ENCODE peak calls at places on chromosomes 7 and 10, in four cellular contexts. One of them, this sample, is unnamed.

GRCh38 chr7:38858281-38858884 is 50.6 kb downstream of the VPS41 start:
- DNase-seq in AG09309: no peak
- DNase-seq in AG04450: peak; percentile 33
- DNase-seq in NB4: no peak
- DNase-seq in this sample: no peak

GRCh38 chr7:37784015-37784414 is 64.4 kb upstream of the NME8 start:
- DNase-seq in AG09309: no peak
- DNase-seq in NB4: no peak
- DNase-seq in AG04450: no peak
- DNase-seq in this sample: no peak

GRCh38 chr7:14821757-14822480 is 80.6 kb downstream of the DGKB start:
- DNase-seq in NB4: no peak
- DNase-seq in AG04450: no peak
- DNase-seq in AG09309: no peak
- DNase-seq in this sample: no peak

GRCh38 chr7:143511593-143512047 is 33.9 kb downstream of the TAS2R41 start:
- DNase-seq in AG09309: no peak
- DNase-seq in AG04450: no peak
- DNase-seq in NB4: no peak
- DNase-seq in this sample: no peak

GRCh38 chr7:128389085-128389814 is 20.5 kb downstream of the IMPDH1 start:
- DNase-seq in AG04450: no peak
- DNase-seq in NB4: no peak
- DNase-seq in AG09309: no peak
- DNase-seq in this sample: no peak

GRCh38 chr7:150924256-150924851 is 53.8 kb downstream of the KCNH2 start:
- DNase-seq in AG04450: no peak
- DNase-seq in AG09309: no peak
- DNase-seq in NB4: no peak
- DNase-seq in this sample: no peak

GRCh38 chr7:98323597-98324322 is 42.3 kb downstream of the BRI3 start:
- DNase-seq in AG04450: no peak
- DNase-seq in AG09309: no peak
- DNase-seq in NB4: no peak
- DNase-seq in this sample: no peak

GRCh38 chr7:15828881-15829280 is 142.4 kb upstream of the MEOX2 start:
- DNase-seq in NB4: no peak
- DNase-seq in AG09309: no peak
- DNase-seq in AG04450: no peak
- DNase-seq in this sample: no peak

GRCh38 chr7:95578299-95578855 is 17.9 kb downstream of the PDK4 start:
- DNase-seq in AG09309: no peak
- DNase-seq in AG04450: no peak
- DNase-seq in NB4: no peak
- DNase-seq in this sample: no peak

GRCh38 chr7:134897936-134898335 is 88.4 kb upstream of the AGBL3 start:
- DNase-seq in NB4: no peak
- DNase-seq in AG09309: no peak
- DNase-seq in AG04450: no peak
- DNase-seq in this sample: no peak

GRCh38 chr10:102621418-102622325 is 22.6 kb upstream of the TRIM8 start:
- DNase-seq in NB4: no peak
- DNase-seq in AG09309: no peak
- DNase-seq in AG04450: no peak
- DNase-seq in this sample: no peak

GRCh38 chr7:133613250-133613649 is 360.4 kb downstream of the EXOC4 start:
- DNase-seq in AG04450: no peak
- DNase-seq in AG09309: no peak
- DNase-seq in NB4: no peak
- DNase-seq in this sample: no peak

GRCh38 chr10:113335603-113336002 is 217.2 kb upstream of the HABP2 start:
- DNase-seq in AG09309: no peak
- DNase-seq in AG04450: no peak
- DNase-seq in NB4: no peak
- DNase-seq in this sample: no peak

GRCh38 chr7:135434047-135434446 is 75.9 kb downstream of the CNOT4 start:
- DNase-seq in AG09309: no peak
- DNase-seq in NB4: peak; percentile 70
- DNase-seq in AG04450: no peak
- DNase-seq in this sample: no peak

GRCh38 chr7:126957443-126957842 is 295.3 kb downstream of the GRM8 start:
- DNase-seq in AG04450: no peak
- DNase-seq in NB4: no peak
- DNase-seq in AG09309: no peak
- DNase-seq in this sample: no peak

GRCh38 chr10:130350996-130351395 is 214.8 kb downstream of the GLRX3 start:
- DNase-seq in NB4: no peak
- DNase-seq in AG04450: no peak
- DNase-seq in AG09309: no peak
- DNase-seq in this sample: no peak

GRCh38 chr10:30438016-30438850 is 4.2 kb downstream of the MAP3K8 start:
- DNase-seq in NB4: no peak
- DNase-seq in AG04450: no peak
- DNase-seq in AG09309: no peak
- DNase-seq in this sample: no peak

GRCh38 chr7:129611246-129612111 is at the start of gene NRF1:
- DNase-seq in NB4: peak; percentile 98
- DNase-seq in AG09309: peak; percentile 64
- DNase-seq in AG04450: peak; percentile 72
- DNase-seq in this sample: peak; percentile 19
- TF ChIP-seq CTCF in NB4: no peak
- TF ChIP-seq CTCF in AG09309: no peak
- TF ChIP-seq CTCF in AG04450: no peak
- TF ChIP-seq CTCF in this sample: peak; percentile 43

GRCh38 chr7:130953193-130953592 is 219.2 kb upstream of the KLF14 start:
- DNase-seq in AG04450: no peak
- DNase-seq in NB4: no peak
- DNase-seq in AG09309: no peak
- DNase-seq in this sample: no peak

GRCh38 chr7:130955560-130955919 is 221.5 kb upstream of the KLF14 start:
- DNase-seq in AG09309: no peak
- DNase-seq in NB4: no peak
- DNase-seq in AG04450: no peak
- DNase-seq in this sample: no peak

GRCh38 chr7:130957140-130957513 is 223.1 kb upstream of the KLF14 start:
- DNase-seq in NB4: peak; percentile 32
- DNase-seq in AG04450: no peak
- DNase-seq in AG09309: no peak
- DNase-seq in this sample: no peak

GRCh38 chr7:130956417-130957139 is 222.6 kb upstream of the KLF14 start:
- DNase-seq in NB4: no peak
- DNase-seq in AG09309: no peak
- DNase-seq in AG04450: no peak
- DNase-seq in this sample: no peak

DNA sequence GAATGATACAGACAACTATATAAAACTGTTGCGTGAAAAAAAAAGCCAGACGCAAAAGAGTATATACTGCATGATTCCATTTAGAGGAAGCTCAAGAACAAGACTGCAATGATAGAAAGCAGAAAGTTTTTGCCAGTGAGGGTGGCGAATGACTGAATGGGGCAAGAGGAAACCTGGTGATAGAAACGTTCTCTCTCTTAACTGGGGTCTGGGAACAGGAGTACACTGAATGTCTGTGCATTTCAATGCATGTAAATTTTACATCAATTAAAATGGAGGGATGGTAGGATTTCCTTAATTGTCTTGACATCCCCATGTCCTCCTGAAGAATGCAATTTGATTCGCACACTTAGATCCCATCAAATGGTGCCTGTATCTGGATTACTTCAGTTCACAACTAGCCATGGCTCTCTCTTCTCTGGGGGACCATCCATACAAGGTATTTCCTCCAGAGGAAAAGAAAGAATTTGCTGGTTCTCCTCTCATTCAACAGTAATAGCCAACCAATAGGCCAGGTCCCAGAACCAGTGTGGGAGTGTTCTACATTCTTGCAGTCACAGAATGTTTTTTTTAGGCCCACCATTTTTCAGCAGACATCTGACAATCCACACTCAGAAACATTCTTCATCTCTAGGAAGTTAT is 221.0 kb upstream of the KLF14 start:
- DNase-seq in AG04450: no peak
- DNase-seq in NB4: no peak
- DNase-seq in AG09309: no peak
- DNase-seq in this sample: no peak
- H3K4me3 ChIP-seq in AG04450: no peak overlapping the region
- H3K4me3 ChIP-seq in NB4: no peak overlapping the region
- H3K4me3 ChIP-seq in AG09309: no peak overlapping the region
- H3K4me3 ChIP-seq in this sample: no peak overlapping the region

GRCh38 chr7:155797262-155798250 is 14.7 kb downstream of the SHH start:
- DNase-seq in AG04450: no peak
- DNase-seq in AG09309: no peak
- DNase-seq in NB4: no peak
- DNase-seq in this sample: no peak
- TF ChIP-seq CTCF in AG04450: no peak
- TF ChIP-seq CTCF in AG09309: no peak
- TF ChIP-seq CTCF in NB4: no peak
- TF ChIP-seq CTCF in this sample: no peak

DNA sequence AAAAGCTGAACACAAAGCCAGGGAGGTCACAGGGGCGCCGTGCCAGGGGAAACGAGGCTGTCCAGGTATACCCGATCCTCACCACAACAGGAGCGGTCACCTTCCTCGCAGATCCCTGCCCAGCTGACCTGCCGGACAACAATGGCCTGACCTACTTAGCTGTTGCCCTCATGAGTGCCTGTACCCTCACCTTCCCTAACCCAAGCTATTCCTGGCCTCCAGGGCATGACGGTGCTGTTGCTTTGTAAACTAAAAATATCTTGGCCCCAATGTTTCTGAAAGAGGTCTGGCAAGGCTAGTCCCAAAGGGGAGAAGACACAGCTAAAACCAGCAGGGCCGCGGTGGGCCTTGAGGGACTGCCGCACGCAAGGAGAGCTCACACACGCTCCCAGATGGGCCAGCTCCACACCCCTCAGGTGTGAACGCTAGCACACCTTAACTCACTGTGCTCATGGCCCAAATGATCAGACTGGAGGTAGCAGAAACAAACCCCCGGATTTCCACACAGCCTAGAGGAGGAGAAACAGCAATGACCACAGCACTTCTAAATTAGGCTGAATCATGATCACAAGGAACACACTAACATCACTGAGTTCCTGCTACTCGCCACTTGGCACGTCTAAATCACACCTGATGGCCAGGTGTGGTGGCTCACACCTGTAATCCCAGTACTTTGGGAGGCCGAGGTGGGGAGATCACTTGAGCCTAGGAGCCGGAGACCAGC is 66.3 kb upstream of the CYTH3 start:
- DNase-seq in NB4: no peak
- DNase-seq in AG09309: no peak
- DNase-seq in AG04450: no peak
- DNase-seq in this sample: no peak
- H3K4me3 ChIP-seq in NB4: no peak overlapping the region
- H3K4me3 ChIP-seq in AG09309: no peak overlapping the region
- H3K4me3 ChIP-seq in AG04450: no peak overlapping the region
- H3K4me3 ChIP-seq in this sample: no peak overlapping the region

GRCh38 chr10:35600193-35600592 is 4.9 kb upstream of the GJD4 start:
- DNase-seq in AG04450: no peak
- DNase-seq in AG09309: no peak
- DNase-seq in NB4: peak; percentile 4
- DNase-seq in this sample: no peak
- TF ChIP-seq CTCF in AG04450: peak; percentile 40
- TF ChIP-seq CTCF in AG09309: peak; percentile 37
- TF ChIP-seq CTCF in NB4: peak; percentile 25
- TF ChIP-seq CTCF in this sample: no peak

DNA sequence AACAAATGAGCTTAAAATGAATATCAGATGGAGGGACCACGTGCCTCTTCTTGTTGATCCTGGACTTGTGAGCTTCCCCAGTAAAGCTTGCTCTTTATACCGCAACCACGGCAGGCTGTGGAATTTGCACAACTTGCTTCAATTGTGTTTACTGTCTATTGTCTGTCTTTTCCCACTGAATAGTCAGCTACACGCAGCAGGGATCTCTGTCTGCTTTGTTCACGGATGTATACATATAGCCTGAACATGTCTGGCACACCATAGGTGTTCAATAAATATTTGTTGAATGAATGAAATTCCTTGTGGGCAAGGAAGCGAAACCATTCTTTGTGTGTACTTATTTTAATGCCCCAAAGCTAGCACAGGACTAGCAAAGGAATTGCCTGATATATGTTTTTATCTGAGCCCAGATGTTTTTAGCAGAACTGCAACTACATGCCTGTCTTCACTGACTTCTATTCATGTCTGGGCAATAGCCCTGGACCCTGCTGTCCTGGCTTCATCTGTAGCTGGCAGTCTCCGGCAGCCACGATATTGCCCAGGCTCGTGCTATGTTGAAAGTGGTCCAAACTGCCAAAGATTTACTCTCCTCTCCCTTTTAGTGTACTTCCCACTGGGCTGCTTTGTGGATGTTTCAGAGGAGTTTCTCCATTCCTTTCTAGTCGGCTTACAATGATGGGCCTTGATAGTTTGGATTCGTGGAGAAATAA is 29.9 kb upstream of the IFRD1 start:
- DNase-seq in AG04450: no peak
- DNase-seq in NB4: no peak
- DNase-seq in AG09309: no peak
- DNase-seq in this sample: no peak
- H3K4me3 ChIP-seq in AG04450: no peak overlapping the region
- H3K4me3 ChIP-seq in NB4: no peak overlapping the region
- H3K4me3 ChIP-seq in AG09309: no peak overlapping the region
- H3K4me3 ChIP-seq in this sample: no peak overlapping the region

GRCh38 chr7:120334475-120334874 is 61.5 kb downstream of the KCND2 start:
- DNase-seq in AG04450: no peak
- DNase-seq in AG09309: no peak
- DNase-seq in NB4: no peak
- DNase-seq in this sample: no peak

GRCh38 chr7:120332433-120332832 is 59.5 kb downstream of the KCND2 start:
- DNase-seq in AG04450: no peak
- DNase-seq in NB4: no peak
- DNase-seq in AG09309: no peak
- DNase-seq in this sample: no peak

GRCh38 chr7:120337308-120337907 is 64.4 kb downstream of the KCND2 start:
- DNase-seq in NB4: peak; percentile 42
- DNase-seq in AG04450: no peak
- DNase-seq in AG09309: no peak
- DNase-seq in this sample: no peak
- TF ChIP-seq CTCF in NB4: peak; percentile 64
- TF ChIP-seq CTCF in AG04450: peak; percentile 55
- TF ChIP-seq CTCF in AG09309: no peak
- TF ChIP-seq CTCF in this sample: peak; percentile 28

This sample was measured in AG04449.